ENCODE peak calls at places on chromosomes 12 and 14, in eight cellular contexts. One of them, this sample, is unnamed.
A peak's percentile ranks its signal among the peaks of the same experiment; 100 is the strongest.

GRCh38 chr12:106760184-106760531 is 14.3 kb upstream of the RIC8B start:
- DNase-seq in mammary epithelial cell: no peak
- DNase-seq in AG04450: no peak
- DNase-seq in AG10803: no peak
- DNase-seq in RWPE1: no peak
- DNase-seq in AG09319: no peak
- DNase-seq in A549: no peak
- DNase-seq in PC-3: no peak
- DNase-seq in this sample: no peak

GRCh38 chr14:50954811-50955372 is 10.6 kb upstream of the PYGL start:
- DNase-seq in mammary epithelial cell: peak; percentile 66
- DNase-seq in AG04450: no peak
- DNase-seq in AG10803: peak; percentile 72
- DNase-seq in RWPE1: peak; percentile 59
- DNase-seq in AG09319: no peak
- DNase-seq in A549: peak; percentile 61
- DNase-seq in PC-3: peak; percentile 82
- DNase-seq in this sample: no peak

GRCh38 chr12:92539966-92540791 is 162.6 kb upstream of the PLEKHG7 start:
- DNase-seq in mammary epithelial cell: no peak
- DNase-seq in AG04450: no peak
- DNase-seq in AG10803: no peak
- DNase-seq in RWPE1: no peak
- DNase-seq in AG09319: no peak
- DNase-seq in A549: no peak
- DNase-seq in PC-3: no peak
- DNase-seq in this sample: no peak

GRCh38 chr14:67567654-67568053 is 32.4 kb downstream of the PIGH start:
- DNase-seq in mammary epithelial cell: no peak
- DNase-seq in AG04450: no peak
- DNase-seq in AG10803: no peak
- DNase-seq in RWPE1: no peak
- DNase-seq in AG09319: no peak
- DNase-seq in A549: no peak
- DNase-seq in PC-3: peak; percentile 80
- DNase-seq in this sample: no peak

GRCh38 chr14:59246566-59246965 is 58.1 kb downstream of the DAAM1 start:
- DNase-seq in mammary epithelial cell: peak; percentile 79
- DNase-seq in AG04450: no peak
- DNase-seq in AG10803: no peak
- DNase-seq in RWPE1: no peak
- DNase-seq in AG09319: no peak
- DNase-seq in A549: no peak
- DNase-seq in PC-3: peak; percentile 91
- DNase-seq in this sample: no peak

GRCh38 chr14:104586832-104587620 is 7.5 kb downstream of the C14orf180 start:
- DNase-seq in mammary epithelial cell: no peak
- DNase-seq in AG04450: no peak
- DNase-seq in AG10803: peak; percentile 11
- DNase-seq in RWPE1: no peak
- DNase-seq in AG09319: no peak
- DNase-seq in A549: no peak
- DNase-seq in PC-3: no peak
- DNase-seq in this sample: no peak

GRCh38 chr14:103286968-103287850 is 46.8 kb upstream of the EIF5 start:
- DNase-seq in mammary epithelial cell: no peak
- DNase-seq in AG04450: no peak
- DNase-seq in AG10803: no peak
- DNase-seq in RWPE1: no peak
- DNase-seq in AG09319: no peak
- DNase-seq in A549: no peak
- DNase-seq in PC-3: no peak
- DNase-seq in this sample: no peak

GRCh38 chr14:36070056-36071043 is 106.2 kb downstream of the PTCSC3 start:
- DNase-seq in mammary epithelial cell: peak; percentile 61
- DNase-seq in AG04450: peak; percentile 32
- DNase-seq in AG10803: peak; percentile 71
- DNase-seq in RWPE1: peak; percentile 57
- DNase-seq in AG09319: peak; percentile 32
- DNase-seq in A549: peak; percentile 57
- DNase-seq in PC-3: peak; percentile 82
- DNase-seq in this sample: peak; percentile 79

GRCh38 chr12:106840217-106840616 is 65.7 kb downstream of the RIC8B start:
- DNase-seq in mammary epithelial cell: no peak
- DNase-seq in AG04450: peak; percentile 30
- DNase-seq in AG10803: peak; percentile 44
- DNase-seq in RWPE1: no peak
- DNase-seq in AG09319: no peak
- DNase-seq in A549: peak; percentile 25
- DNase-seq in PC-3: peak; percentile 50
- DNase-seq in this sample: no peak

GRCh38 chr14:64966976-64967375 is 5.2 kb downstream of the RAB15 start:
- DNase-seq in mammary epithelial cell: no peak
- DNase-seq in AG04450: no peak
- DNase-seq in AG10803: no peak
- DNase-seq in RWPE1: no peak
- DNase-seq in AG09319: no peak
- DNase-seq in A549: no peak
- DNase-seq in PC-3: peak; percentile 93
- DNase-seq in this sample: no peak

GRCh38 chr12:123973552-123974341 is 732 bp downstream of the ZNF664 start:
- DNase-seq in mammary epithelial cell: peak; percentile 49
- DNase-seq in AG04450: no peak
- DNase-seq in AG10803: peak; percentile 6
- DNase-seq in RWPE1: no peak
- DNase-seq in AG09319: no peak
- DNase-seq in A549: peak; percentile 40
- DNase-seq in PC-3: peak; percentile 53
- DNase-seq in this sample: no peak

GRCh38 chr12:47935196-47935595 is 28.2 kb upstream of the TMEM106C start:
- DNase-seq in mammary epithelial cell: no peak
- DNase-seq in AG04450: peak; percentile 72
- DNase-seq in AG10803: peak; percentile 96
- DNase-seq in RWPE1: no peak
- DNase-seq in AG09319: peak; percentile 83
- DNase-seq in A549: no peak
- DNase-seq in PC-3: no peak
- DNase-seq in this sample: no peak

GRCh38 chr12:75207338-75208083 is 2.1 kb downstream of the KCNC2 start:
- DNase-seq in mammary epithelial cell: no peak
- DNase-seq in AG04450: no peak
- DNase-seq in AG10803: no peak
- DNase-seq in RWPE1: no peak
- DNase-seq in AG09319: no peak
- DNase-seq in A549: no peak
- DNase-seq in PC-3: no peak
- DNase-seq in this sample: no peak

GRCh38 chr12:77107121-77107520 is 41.8 kb upstream of the E2F7 start:
- DNase-seq in mammary epithelial cell: no peak
- DNase-seq in AG04450: no peak
- DNase-seq in AG10803: no peak
- DNase-seq in RWPE1: no peak
- DNase-seq in AG09319: no peak
- DNase-seq in A549: no peak
- DNase-seq in PC-3: no peak
- DNase-seq in this sample: no peak

GRCh38 chr14:100844846-100845245 is 18.9 kb downstream of the MEG3 start:
- DNase-seq in mammary epithelial cell: no peak
- DNase-seq in AG04450: no peak
- DNase-seq in AG10803: no peak
- DNase-seq in RWPE1: no peak
- DNase-seq in AG09319: no peak
- DNase-seq in A549: no peak
- DNase-seq in PC-3: no peak
- DNase-seq in this sample: no peak

GRCh38 chr12:64825143-64826011 is 930 bp downstream of the TBC1D30 start:
- DNase-seq in mammary epithelial cell: no peak
- DNase-seq in AG04450: no peak
- DNase-seq in AG10803: no peak
- DNase-seq in RWPE1: no peak
- DNase-seq in AG09319: no peak
- DNase-seq in A549: no peak
- DNase-seq in PC-3: no peak
- DNase-seq in this sample: no peak

GRCh38 chr12:131702573-131702877 is 8.4 kb upstream of the SFSWAP start:
- DNase-seq in mammary epithelial cell: no peak
- DNase-seq in AG04450: no peak
- DNase-seq in AG10803: no peak
- DNase-seq in RWPE1: no peak
- DNase-seq in AG09319: no peak
- DNase-seq in A549: no peak
- DNase-seq in PC-3: no peak
- DNase-seq in this sample: peak; percentile 53

GRCh38 chr12:6788972-6789905 is at the start of gene CD4:
- DNase-seq in mammary epithelial cell: no peak
- DNase-seq in AG04450: no peak
- DNase-seq in AG10803: no peak
- DNase-seq in RWPE1: no peak
- DNase-seq in AG09319: no peak
- DNase-seq in A549: no peak
- DNase-seq in PC-3: no peak
- DNase-seq in this sample: no peak

GRCh38 chr14:95237121-95237876 is 80.0 kb upstream of the DICER1 start:
- DNase-seq in mammary epithelial cell: no peak
- DNase-seq in AG04450: no peak
- DNase-seq in AG10803: no peak
- DNase-seq in RWPE1: no peak
- DNase-seq in AG09319: no peak
- DNase-seq in A549: no peak
- DNase-seq in PC-3: no peak
- DNase-seq in this sample: no peak

GRCh38 chr14:103206023-103206481 is 82.8 kb downstream of the TNFAIP2 start:
- DNase-seq in mammary epithelial cell: no peak
- DNase-seq in AG04450: no peak
- DNase-seq in AG10803: peak; percentile 74
- DNase-seq in RWPE1: no peak
- DNase-seq in AG09319: no peak
- DNase-seq in A549: no peak
- DNase-seq in PC-3: no peak
- DNase-seq in this sample: no peak

GRCh38 chr12:106974525-106974924 is 12.4 kb downstream of the MTERF2 start:
- DNase-seq in mammary epithelial cell: no peak
- DNase-seq in AG04450: no peak
- DNase-seq in AG10803: no peak
- DNase-seq in RWPE1: no peak
- DNase-seq in AG09319: no peak
- DNase-seq in A549: no peak
- DNase-seq in PC-3: no peak
- DNase-seq in this sample: no peak

GRCh38 chr12:130803707-130804106 is 35.3 kb downstream of the STX2 start:
- DNase-seq in mammary epithelial cell: no peak
- DNase-seq in AG04450: no peak
- DNase-seq in AG10803: peak; percentile 20
- DNase-seq in RWPE1: no peak
- DNase-seq in AG09319: no peak
- DNase-seq in A549: no peak
- DNase-seq in PC-3: peak; percentile 18
- DNase-seq in this sample: no peak

GRCh38 chr12:16228067-16228466 is 49.4 kb downstream of the SLC15A5 start:
- DNase-seq in mammary epithelial cell: peak; percentile 29
- DNase-seq in AG04450: no peak
- DNase-seq in AG10803: no peak
- DNase-seq in RWPE1: no peak
- DNase-seq in AG09319: no peak
- DNase-seq in A549: no peak
- DNase-seq in PC-3: no peak
- DNase-seq in this sample: no peak

GRCh38 chr14:75282166-75282547 is 3.5 kb downstream of the FOS start:
- DNase-seq in mammary epithelial cell: peak; percentile 23
- DNase-seq in AG04450: no peak
- DNase-seq in AG10803: peak; percentile 64
- DNase-seq in RWPE1: no peak
- DNase-seq in AG09319: no peak
- DNase-seq in A549: no peak
- DNase-seq in PC-3: no peak
- DNase-seq in this sample: no peak

GRCh38 chr12:52081263-52081733 is 1.8 kb downstream of the SMIM41 start:
- DNase-seq in mammary epithelial cell: no peak
- DNase-seq in AG04450: no peak
- DNase-seq in AG10803: no peak
- DNase-seq in RWPE1: no peak
- DNase-seq in AG09319: no peak
- DNase-seq in A549: no peak
- DNase-seq in PC-3: no peak
- DNase-seq in this sample: no peak
- TF ChIP-seq CTCF in mammary epithelial cell: no peak
- TF ChIP-seq CTCF in AG04450: no peak
- TF ChIP-seq CTCF in AG10803: no peak
- TF ChIP-seq CTCF in RWPE1: no peak
- TF ChIP-seq CTCF in AG09319: no peak
- TF ChIP-seq CTCF in A549: no peak
- TF ChIP-seq CTCF in PC-3: no peak
- TF ChIP-seq CTCF in this sample: no peak

DNA sequence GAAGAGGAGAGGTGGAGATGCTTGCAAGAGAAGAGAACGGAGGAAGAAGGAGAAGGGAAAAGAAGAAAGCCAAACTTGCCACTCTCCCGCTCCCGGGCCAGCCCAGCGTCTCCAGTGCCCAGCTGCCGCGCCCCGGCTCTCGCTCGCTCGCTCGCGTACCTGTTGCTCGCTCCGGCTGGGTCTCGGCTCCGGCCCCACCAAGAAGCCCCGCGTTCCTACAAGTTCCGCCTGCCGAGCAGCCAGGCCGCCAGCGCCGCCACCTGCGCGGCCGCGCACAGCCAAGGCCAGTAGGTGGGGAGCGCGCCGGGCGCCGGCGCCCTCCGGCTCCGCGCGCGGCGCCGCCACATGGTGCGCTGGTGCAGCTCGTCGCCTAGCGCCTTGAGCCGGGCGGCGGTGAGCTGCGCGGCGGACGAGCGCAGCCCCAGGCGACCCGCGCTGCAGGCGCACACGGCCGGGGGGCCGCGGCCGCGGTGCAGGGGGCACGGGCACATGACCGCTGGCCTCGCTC is 370 bp downstream of the HRK start:
- DNase-seq in mammary epithelial cell: peak; percentile 53
- DNase-seq in AG04450: no peak
- DNase-seq in AG10803: peak; percentile 32
- DNase-seq in RWPE1: no peak
- DNase-seq in AG09319: no peak
- DNase-seq in A549: peak; percentile 63
- DNase-seq in PC-3: peak; percentile 72
- DNase-seq in this sample: no peak
- TF ChIP-seq CTCF in mammary epithelial cell: no peak
- TF ChIP-seq CTCF in AG04450: no peak
- TF ChIP-seq CTCF in AG10803: no peak
- TF ChIP-seq CTCF in RWPE1: peak; percentile 52
- TF ChIP-seq CTCF in AG09319: no peak
- TF ChIP-seq CTCF in A549: peak; percentile 35
- TF ChIP-seq CTCF in PC-3: no peak
- TF ChIP-seq CTCF in this sample: no peak

GRCh38 chr14:26394114-26394855 is 203.5 kb downstream of the NOVA1 start:
- DNase-seq in mammary epithelial cell: no peak
- DNase-seq in AG04450: no peak
- DNase-seq in AG10803: peak; percentile 1
- DNase-seq in RWPE1: no peak
- DNase-seq in AG09319: peak; percentile 8
- DNase-seq in A549: peak; percentile 8
- DNase-seq in PC-3: peak; percentile 59
- DNase-seq in this sample: no peak
- TF ChIP-seq CTCF in mammary epithelial cell: no peak
- TF ChIP-seq CTCF in AG04450: peak; percentile 34
- TF ChIP-seq CTCF in AG10803: no peak
- TF ChIP-seq CTCF in RWPE1: no peak
- TF ChIP-seq CTCF in AG09319: peak; percentile 58
- TF ChIP-seq CTCF in A549: peak; percentile 56
- TF ChIP-seq CTCF in PC-3: peak; percentile 68
- TF ChIP-seq CTCF in this sample: peak; percentile 60

GRCh38 chr14:105999361-106000028 is 473.1 kb downstream of the TMEM121 start:
- DNase-seq in mammary epithelial cell: no peak
- DNase-seq in AG04450: no peak
- DNase-seq in AG10803: peak; percentile 3
- DNase-seq in RWPE1: no peak
- DNase-seq in AG09319: no peak
- DNase-seq in A549: no peak
- DNase-seq in PC-3: no peak
- DNase-seq in this sample: no peak
- TF ChIP-seq CTCF in mammary epithelial cell: peak; percentile 24
- TF ChIP-seq CTCF in AG04450: peak; percentile 2
- TF ChIP-seq CTCF in AG10803: peak; percentile 18
- TF ChIP-seq CTCF in RWPE1: peak; percentile 18
- TF ChIP-seq CTCF in AG09319: no peak
- TF ChIP-seq CTCF in A549: peak; percentile 28
- TF ChIP-seq CTCF in PC-3: peak; percentile 47
- TF ChIP-seq CTCF in this sample: peak; percentile 36

This sample was measured in type B pancreatic cell.